ENCODE peak calls at places on chromosome 9, in six cellular contexts. One of them, this sample, is unnamed.

GRCh38 chr9:136326061-136326776 is 1.1 kb upstream of the GPSM1 start:
- DNase-seq in body of pancreas: no peak
- DNase-seq in heart right ventricle: no peak
- DNase-seq in B cell: no peak
- DNase-seq in GM13977: no peak
- DNase-seq in GM12865: no peak
- DNase-seq in this sample: no peak

GRCh38 chr9:79812507-79813261 is 240.9 kb downstream of the TLE4 start:
- DNase-seq in body of pancreas: no peak
- DNase-seq in heart right ventricle: no peak
- DNase-seq in B cell: peak; percentile 68
- DNase-seq in GM13977: peak; percentile 18
- DNase-seq in GM12865: peak; percentile 59
- DNase-seq in this sample: peak; percentile 61

GRCh38 chr9:19934301-19934868 is 145.5 kb upstream of the SLC24A2 start:
- DNase-seq in body of pancreas: peak; percentile 15
- DNase-seq in heart right ventricle: peak; percentile 34
- DNase-seq in B cell: no peak
- DNase-seq in GM13977: no peak
- DNase-seq in GM12865: no peak
- DNase-seq in this sample: no peak

GRCh38 chr9:33660771-33661170 is 134.6 kb upstream of the PRSS3 start:
- DNase-seq in body of pancreas: no peak
- DNase-seq in heart right ventricle: no peak
- DNase-seq in B cell: no peak
- DNase-seq in GM13977: no peak
- DNase-seq in GM12865: no peak
- DNase-seq in this sample: no peak

GRCh38 chr9:90684776-90685175 is 42.2 kb upstream of the DIRAS2 start:
- DNase-seq in body of pancreas: no peak
- DNase-seq in heart right ventricle: no peak
- DNase-seq in B cell: no peak
- DNase-seq in GM13977: no peak
- DNase-seq in GM12865: no peak
- DNase-seq in this sample: no peak

GRCh38 chr9:136860933-136861873 is 4.9 kb downstream of the EDF1 start:
- DNase-seq in body of pancreas: no peak
- DNase-seq in heart right ventricle: no peak
- DNase-seq in B cell: peak; percentile 36
- DNase-seq in GM13977: no peak
- DNase-seq in GM12865: no peak
- DNase-seq in this sample: no peak

GRCh38 chr9:96009690-96010477 is 134.4 kb downstream of the ERCC6L2 start:
- DNase-seq in body of pancreas: no peak
- DNase-seq in heart right ventricle: no peak
- DNase-seq in B cell: no peak
- DNase-seq in GM13977: peak; percentile 45
- DNase-seq in GM12865: peak; percentile 17
- DNase-seq in this sample: peak; percentile 85

GRCh38 chr9:33381231-33381791 is 21.1 kb downstream of the AQP7 start:
- DNase-seq in body of pancreas: peak; percentile 10
- DNase-seq in heart right ventricle: no peak
- DNase-seq in B cell: no peak
- DNase-seq in GM13977: no peak
- DNase-seq in GM12865: no peak
- DNase-seq in this sample: no peak

GRCh38 chr9:107261106-107261505 is 22.0 kb upstream of the RAD23B start:
- DNase-seq in body of pancreas: no peak
- DNase-seq in heart right ventricle: no peak
- DNase-seq in B cell: no peak
- DNase-seq in GM13977: no peak
- DNase-seq in GM12865: peak; percentile 20
- DNase-seq in this sample: no peak

GRCh38 chr9:135604437-135605237 is 34.7 kb downstream of the GLT6D1 start:
- DNase-seq in body of pancreas: no peak
- DNase-seq in heart right ventricle: no peak
- DNase-seq in B cell: no peak
- DNase-seq in GM13977: no peak
- DNase-seq in GM12865: no peak
- DNase-seq in this sample: no peak

GRCh38 chr9:130939405-130939941 is 426 bp upstream of the FIBCD1 start:
- DNase-seq in body of pancreas: no peak
- DNase-seq in heart right ventricle: no peak
- DNase-seq in B cell: no peak
- DNase-seq in GM13977: peak; percentile 74
- DNase-seq in GM12865: no peak
- DNase-seq in this sample: peak; percentile 14

GRCh38 chr9:112870556-112870955 is 20.1 kb downstream of the SLC46A2 start:
- DNase-seq in body of pancreas: no peak
- DNase-seq in heart right ventricle: no peak
- DNase-seq in B cell: no peak
- DNase-seq in GM13977: no peak
- DNase-seq in GM12865: no peak
- DNase-seq in this sample: no peak

GRCh38 chr9:10050016-10050415 is 562.8 kb downstream of the PTPRD start:
- DNase-seq in body of pancreas: no peak
- DNase-seq in heart right ventricle: no peak
- DNase-seq in B cell: no peak
- DNase-seq in GM13977: no peak
- DNase-seq in GM12865: no peak
- DNase-seq in this sample: no peak

GRCh38 chr9:127524373-127524772 is 73.1 kb downstream of the LRSAM1 start:
- DNase-seq in body of pancreas: peak; percentile 12
- DNase-seq in heart right ventricle: no peak
- DNase-seq in B cell: no peak
- DNase-seq in GM13977: no peak
- DNase-seq in GM12865: no peak
- DNase-seq in this sample: no peak

GRCh38 chr9:130632081-130632710 is 32.2 kb upstream of the PRDM12 start:
- DNase-seq in body of pancreas: no peak
- DNase-seq in heart right ventricle: no peak
- DNase-seq in B cell: no peak
- DNase-seq in GM13977: no peak
- DNase-seq in GM12865: no peak
- DNase-seq in this sample: no peak

GRCh38 chr9:130193119-130193518 is 20.9 kb downstream of the NCS1 start:
- DNase-seq in body of pancreas: no peak
- DNase-seq in heart right ventricle: no peak
- DNase-seq in B cell: no peak
- DNase-seq in GM13977: no peak
- DNase-seq in GM12865: no peak
- DNase-seq in this sample: no peak

GRCh38 chr9:137431416-137431931 is 8.3 kb downstream of the NOXA1 start:
- DNase-seq in body of pancreas: peak; percentile 8
- DNase-seq in heart right ventricle: no peak
- DNase-seq in B cell: no peak
- DNase-seq in GM13977: no peak
- DNase-seq in GM12865: no peak
- DNase-seq in this sample: no peak

GRCh38 chr9:35903049-35903448 is 3.0 kb upstream of the HRCT1 start:
- DNase-seq in body of pancreas: peak; percentile 45
- DNase-seq in heart right ventricle: peak; percentile 55
- DNase-seq in B cell: no peak
- DNase-seq in GM13977: peak; percentile 73
- DNase-seq in GM12865: peak; percentile 74
- DNase-seq in this sample: peak; percentile 35

GRCh38 chr9:99485461-99485860 is 263.4 kb downstream of the SEC61B start:
- DNase-seq in body of pancreas: no peak
- DNase-seq in heart right ventricle: no peak
- DNase-seq in B cell: no peak
- DNase-seq in GM13977: no peak
- DNase-seq in GM12865: no peak
- DNase-seq in this sample: no peak

GRCh38 chr9:11697101-11697500 is 996.1 kb upstream of the TYRP1 start:
- DNase-seq in body of pancreas: no peak
- DNase-seq in heart right ventricle: no peak
- DNase-seq in B cell: no peak
- DNase-seq in GM13977: no peak
- DNase-seq in GM12865: no peak
- DNase-seq in this sample: no peak

GRCh38 chr9:14924821-14925220 is 14.6 kb upstream of the FREM1 start:
- DNase-seq in body of pancreas: no peak
- DNase-seq in heart right ventricle: no peak
- DNase-seq in B cell: no peak
- DNase-seq in GM13977: no peak
- DNase-seq in GM12865: no peak
- DNase-seq in this sample: no peak

GRCh38 chr9:89923961-89924504 is 319.2 kb downstream of the GADD45G start:
- DNase-seq in body of pancreas: no peak
- DNase-seq in heart right ventricle: no peak
- DNase-seq in B cell: no peak
- DNase-seq in GM13977: peak; percentile 23
- DNase-seq in GM12865: no peak
- DNase-seq in this sample: peak; percentile 86

GRCh38 chr9:99622679-99623078 is 199.0 kb upstream of the NR4A3 start:
- DNase-seq in body of pancreas: no peak
- DNase-seq in heart right ventricle: no peak
- DNase-seq in B cell: no peak
- DNase-seq in GM13977: no peak
- DNase-seq in GM12865: no peak
- DNase-seq in this sample: no peak

DNA sequence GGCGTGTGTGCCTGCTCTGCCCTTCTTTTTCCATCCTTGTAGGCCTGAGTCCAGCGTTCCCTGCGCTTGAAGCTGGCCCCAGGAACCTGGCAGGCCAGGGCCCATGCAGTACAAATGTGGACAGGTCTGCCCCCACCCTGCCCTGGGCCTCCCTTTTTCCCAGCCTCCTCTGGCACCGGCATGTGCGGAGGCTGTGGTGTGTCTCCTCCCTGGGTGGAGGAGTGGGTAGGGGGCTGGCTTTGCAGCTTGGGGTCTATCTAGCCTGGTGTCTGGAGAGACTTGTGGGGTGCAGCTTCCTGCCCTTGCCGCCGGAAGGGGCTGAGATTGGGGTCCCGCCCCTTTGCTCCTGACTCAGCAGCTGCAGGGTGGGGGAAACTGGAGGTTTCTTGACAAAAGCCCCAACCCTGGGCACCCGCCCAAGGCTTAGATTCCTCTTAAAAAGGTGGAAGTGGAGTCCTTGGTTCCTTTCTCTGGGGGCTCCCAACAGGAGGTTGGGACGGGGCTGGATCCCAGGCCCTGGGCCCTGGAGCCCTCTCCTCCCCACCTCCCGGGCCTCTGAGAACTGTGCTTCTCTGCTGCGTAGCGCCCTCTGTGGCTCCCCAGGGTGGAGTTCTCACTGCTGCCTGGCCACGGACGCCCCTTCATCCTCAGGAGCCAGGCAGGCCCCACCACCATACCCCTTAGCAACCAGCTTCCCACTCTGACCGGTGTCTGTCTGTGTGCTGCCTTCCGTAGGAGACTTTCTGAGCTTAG is 18.0 kb downstream of the RXRA start:
- DNase-seq in body of pancreas: no peak
- DNase-seq in heart right ventricle: peak; percentile 57
- DNase-seq in B cell: no peak
- DNase-seq in GM13977: no peak
- DNase-seq in GM12865: no peak
- DNase-seq in this sample: peak; percentile 59
- TF ChIP-seq CTCF in body of pancreas: no peak
- TF ChIP-seq CTCF in heart right ventricle: peak; percentile 7
- TF ChIP-seq CTCF in B cell: no peak
- TF ChIP-seq CTCF in GM13977: peak; percentile 8
- TF ChIP-seq CTCF in GM12865: no peak
- TF ChIP-seq CTCF in this sample: peak; percentile 26

GRCh38 chr9:2179557-2179956 is 164.4 kb downstream of the SMARCA2 start:
- DNase-seq in body of pancreas: no peak
- DNase-seq in heart right ventricle: no peak
- DNase-seq in B cell: no peak
- DNase-seq in GM13977: no peak
- DNase-seq in GM12865: no peak
- DNase-seq in this sample: no peak
- TF ChIP-seq CTCF in body of pancreas: no peak
- TF ChIP-seq CTCF in heart right ventricle: no peak
- TF ChIP-seq CTCF in B cell: no peak
- TF ChIP-seq CTCF in GM13977: no peak
- TF ChIP-seq CTCF in GM12865: peak; percentile 3
- TF ChIP-seq CTCF in this sample: peak; percentile 18

DNA sequence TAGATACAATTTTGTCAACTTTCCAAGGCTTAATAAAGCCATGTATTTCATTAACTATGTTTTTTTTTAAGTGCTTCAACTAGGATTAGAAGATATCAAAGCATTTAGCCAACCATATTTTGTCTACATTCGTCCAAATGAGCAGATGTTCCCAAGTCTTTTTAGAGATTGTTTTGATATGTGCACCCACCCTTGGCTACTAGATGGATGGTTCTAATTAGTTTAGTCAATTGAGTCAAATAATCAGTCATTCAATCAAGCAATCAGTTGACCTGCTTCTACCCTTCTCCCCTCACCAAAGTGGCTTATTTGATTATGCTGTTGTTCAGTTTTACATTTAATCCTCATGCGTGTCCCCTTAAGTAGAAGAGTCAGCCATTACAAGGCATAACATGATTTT is 319.5 kb upstream of the TNC start:
- DNase-seq in body of pancreas: no peak
- DNase-seq in heart right ventricle: no peak
- DNase-seq in B cell: no peak
- DNase-seq in GM13977: no peak
- DNase-seq in GM12865: no peak
- DNase-seq in this sample: no peak
- TF ChIP-seq CTCF in body of pancreas: no peak
- TF ChIP-seq CTCF in heart right ventricle: no peak
- TF ChIP-seq CTCF in B cell: no peak
- TF ChIP-seq CTCF in GM13977: no peak
- TF ChIP-seq CTCF in GM12865: no peak
- TF ChIP-seq CTCF in this sample: no peak

DNA sequence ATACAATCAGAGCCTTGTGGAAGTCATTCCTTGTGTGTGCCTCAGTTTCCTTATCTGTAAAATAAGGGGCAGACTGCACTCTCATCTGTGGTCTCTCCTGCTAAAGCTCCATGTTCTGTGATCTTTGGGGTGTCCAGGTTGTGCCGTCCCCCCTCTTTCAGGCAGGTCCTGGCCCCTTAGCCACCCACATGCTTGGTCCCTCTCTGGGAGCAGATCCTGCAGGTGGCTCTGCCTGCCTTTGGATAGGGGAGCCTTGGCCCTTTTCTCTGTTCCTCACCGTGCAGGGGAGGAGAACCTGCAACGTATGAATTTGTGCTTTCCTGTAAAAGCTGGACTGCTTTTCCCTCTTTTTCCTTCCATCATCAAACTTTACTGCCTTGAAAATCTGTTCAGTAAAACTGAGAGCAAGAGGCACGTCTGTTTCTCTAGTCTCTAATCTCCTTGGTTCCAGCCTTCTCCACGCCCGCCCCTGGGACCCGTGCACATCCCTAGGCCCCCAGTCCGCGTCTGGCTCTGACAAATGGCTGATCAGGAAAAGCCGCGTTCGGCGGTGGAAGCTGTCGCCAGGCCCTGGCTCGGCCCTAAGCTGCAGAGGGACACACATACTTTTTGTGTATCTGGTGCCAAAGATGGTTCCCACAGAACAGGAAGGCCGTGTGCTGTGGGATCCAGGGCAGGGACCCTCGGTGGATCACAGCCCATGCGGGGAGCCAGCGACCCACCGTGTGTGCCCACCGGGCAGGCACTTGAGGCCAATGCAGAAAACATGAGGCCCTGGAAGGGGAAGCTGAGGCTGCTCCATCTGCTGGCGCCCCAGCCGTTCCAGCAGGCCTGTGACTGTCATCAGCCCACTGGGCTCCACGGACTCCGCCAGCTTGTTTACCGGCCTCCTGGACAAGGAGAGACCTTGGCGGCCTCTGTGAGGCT is 43.4 kb upstream of the COL5A1 start:
- DNase-seq in body of pancreas: no peak
- DNase-seq in heart right ventricle: no peak
- DNase-seq in B cell: no peak
- DNase-seq in GM13977: no peak
- DNase-seq in GM12865: no peak
- DNase-seq in this sample: no peak
- TF ChIP-seq CTCF in body of pancreas: no peak
- TF ChIP-seq CTCF in heart right ventricle: no peak
- TF ChIP-seq CTCF in B cell: no peak
- TF ChIP-seq CTCF in GM13977: no peak
- TF ChIP-seq CTCF in GM12865: no peak
- TF ChIP-seq CTCF in this sample: no peak